ENCODE peak calls at places on chromosome 12, in six cellular contexts. B is A549, P is mammary epithelial cell, J is myocyte, E is endothelial cell of umbilical vein, H is astrocyte of the hippocampus. Q is an unnamed sample.

GRCh38 chr12:96422192-96422591 is 22.0 kb upstream of the CDK17 start:
- DNase-seq in B (no peak), P (peak), J (peak), E (peak), H (no peak), Q (peak)

GRCh38 chr12:62482769-62483168 is 16.1 kb downstream of the MON2 start:
- DNase-seq in B (no peak), P (no peak), J (no peak), E (no peak), H (no peak), Q (no peak)

GRCh38 chr12:101076940-101077351 is 133.1 kb downstream of the SLC5A8 start:
- DNase-seq in B (no peak), P (no peak), J (peak), E (no peak), H (peak), Q (peak)

GRCh38 chr12:124694846-124695497 is 127.6 kb upstream of the NCOR2 start:
- DNase-seq in B (no peak), P (peak), J (no peak), E (peak), H (peak), Q (peak)

GRCh38 chr12:77060136-77060882 is 5.1 kb downstream of the E2F7 start:
- DNase-seq in B (no peak), P (no peak), J (no peak), E (no peak), H (no peak), Q (no peak)

GRCh38 chr12:52235822-52236291 is 2.8 kb downstream of the KRT7 start:
- DNase-seq in B (peak), P (peak), J (no peak), E (no peak), H (no peak), Q (peak)

GRCh38 chr12:131390408-131391100 is 320.3 kb upstream of the SFSWAP start:
- DNase-seq in B (peak), P (no peak), J (no peak), E (no peak), H (peak), Q (peak)

GRCh38 chr12:69985656-69986055 is 160.6 kb downstream of the MYRFL start:
- DNase-seq in B (peak), P (no peak), J (no peak), E (no peak), H (no peak), Q (no peak)

GRCh38 chr12:74043343-74043742 is 494.3 kb upstream of the ATXN7L3B start:
- DNase-seq in B (peak), P (peak), J (no peak), E (no peak), H (peak), Q (peak)

GRCh38 chr12:115251727-115252126 is 567.8 kb upstream of the TBX3 start:
- DNase-seq in B (no peak), P (no peak), J (no peak), E (no peak), H (peak), Q (no peak)

GRCh38 chr12:117125769-117126168 is 26.6 kb upstream of the TESC start:
- DNase-seq in B (no peak), P (no peak), J (no peak), E (no peak), H (no peak), Q (no peak)

GRCh38 chr12:94898388-94898787 is 105.1 kb downstream of the NDUFA12 start:
- DNase-seq in B (no peak), P (no peak), J (no peak), E (peak), H (no peak), Q (peak)

Q was measured in bronchial epithelial cell.